ENCODE peak calls at places on chromosomes 5 and 9, in nine cellular contexts. C is neural progenitor cell; Z is ovary; N is PC-9; P is upper lobe of right lung; V is cardiac muscle cell; E is stomach; I is keratinocyte; G is CD8-positive, alpha-beta T cell. F is an unnamed sample.

GRCh38 chr9:114176601-114177295 is 21.4 kb downstream of the COL27A1 start:
- DNase-seq in C (peak), Z (no peak), N (no peak), P (no peak), V (no peak), E (no peak), I (no peak), G (no peak), F (no peak)

GRCh38 chr9:35690447-35691324 is 961 bp upstream of the TPM2 start:
- DNase-seq in C (peak), Z (peak), N (peak), P (peak), V (peak), E (peak), I (no peak), G (peak), F (peak)

GRCh38 chr9:21919377-21920362 is 74.5 kb downstream of the CDKN2A start:
- DNase-seq in C (no peak), Z (no peak), N (peak), P (no peak), V (peak), E (no peak), I (no peak), G (peak), F (no peak)

GRCh38 chr9:28620661-28621060 is 1047.4 kb upstream of the C9orf72 start:
- DNase-seq in C (no peak), Z (no peak), N (no peak), P (no peak), V (no peak), E (no peak), I (no peak), G (no peak), F (no peak)

GRCh38 chr9:93258818-93259489 is 75.0 kb downstream of the WNK2 start:
- DNase-seq in C (no peak), Z (peak), N (no peak), P (peak), V (no peak), E (peak), I (no peak), G (no peak), F (peak)

GRCh38 chr5:108367679-108368334 is 14.1 kb downstream of the FBXL17 start:
- DNase-seq in C (peak), Z (no peak), N (no peak), P (no peak), V (no peak), E (no peak), I (no peak), G (no peak), F (no peak)

GRCh38 chr9:126752376-126752775 is 52.5 kb upstream of the ZBTB43 start:
- DNase-seq in C (no peak), Z (no peak), N (no peak), P (no peak), V (no peak), E (no peak), I (no peak), G (no peak), F (no peak)

GRCh38 chr5:136159457-136159856 is 26.8 kb downstream of the SMAD5 start:
- DNase-seq in C (no peak), Z (no peak), N (no peak), P (no peak), V (peak), E (no peak), I (no peak), G (no peak), F (no peak)

GRCh38 chr9:89505795-89506385 is 8.0 kb upstream of the SEMA4D start:
- DNase-seq in C (peak), Z (peak), N (no peak), P (no peak), V (peak), E (peak), I (no peak), G (no peak), F (no peak)

GRCh38 chr9:96462538-96462937 is 12.6 kb downstream of the HABP4 start:
- DNase-seq in C (peak), Z (no peak), N (no peak), P (no peak), V (no peak), E (no peak), I (no peak), G (no peak), F (no peak)

GRCh38 chr5:93076096-93076495 is 504.9 kb downstream of the NR2F1-AS1 start:
- DNase-seq in C (no peak), Z (no peak), N (no peak), P (no peak), V (peak), E (no peak), I (no peak), G (no peak), F (no peak)

GRCh38 chr5:128684951-128685350 is 146.9 kb upstream of the FBN2 start:
- DNase-seq in C (no peak), Z (no peak), N (no peak), P (no peak), V (peak), E (no peak), I (no peak), G (no peak), F (no peak)

GRCh38 chr9:19155106-19155999 is 28.1 kb upstream of the PLIN2 start:
- DNase-seq in C (no peak), Z (no peak), N (no peak), P (no peak), V (peak), E (no peak), I (no peak), G (no peak), F (no peak)

GRCh38 chr9:114565204-114565603 is 22.4 kb upstream of the ATP6V1G1 start:
- DNase-seq in C (no peak), Z (no peak), N (no peak), P (no peak), V (no peak), E (no peak), I (no peak), G (no peak), F (no peak)

GRCh38 chr5:13339022-13339421 is 605.5 kb downstream of the DNAH5 start:
- DNase-seq in C (no peak), Z (no peak), N (peak), P (no peak), V (no peak), E (no peak), I (no peak), G (no peak), F (no peak)

GRCh38 chr9:118961857-118962256 is 407.4 kb downstream of the BRINP1 start:
- DNase-seq in C (peak), Z (no peak), N (no peak), P (no peak), V (no peak), E (no peak), I (no peak), G (no peak), F (no peak)

GRCh38 chr5:19771174-19771835 is 216.7 kb downstream of the CDH18 start:
- DNase-seq in C (no peak), Z (no peak), N (no peak), P (no peak), V (peak), E (no peak), I (no peak), G (no peak), F (no peak)

GRCh38 chr9:33239922-33240321 is at the start of gene SPINK4:
- DNase-seq in C (no peak), Z (no peak), N (no peak), P (no peak), V (peak), E (peak), I (no peak), G (no peak), F (no peak)

GRCh38 chr5:73902327-73903051 is 276.5 kb downstream of the ARHGEF28 start:
- DNase-seq in C (peak), Z (no peak), N (no peak), P (no peak), V (peak), E (no peak), I (no peak), G (no peak), F (no peak)

GRCh38 chr5:143061161-143061945 is 291.2 kb downstream of the ARHGAP26 start:
- DNase-seq in C (no peak), Z (no peak), N (no peak), P (no peak), V (peak), E (no peak), I (peak), G (no peak), F (no peak)

GRCh38 chr5:62502456-62503101 is 76.0 kb upstream of the LRRC70 start:
- DNase-seq in C (no peak), Z (no peak), N (no peak), P (no peak), V (no peak), E (no peak), I (no peak), G (no peak), F (no peak)

GRCh38 chr9:36995927-36996471 is 38.1 kb downstream of the PAX5 start:
- DNase-seq in C (peak), Z (peak), N (peak), P (peak), V (peak), E (peak), I (no peak), G (peak), F (no peak)

GRCh38 chr5:77452351-77452750 is 39.8 kb downstream of the WDR41 start:
- DNase-seq in C (no peak), Z (no peak), N (no peak), P (no peak), V (no peak), E (no peak), I (no peak), G (no peak), F (no peak)

GRCh38 chr5:80213467-80213866 is 42.4 kb downstream of the SERINC5 start:
- DNase-seq in C (no peak), Z (no peak), N (no peak), P (no peak), V (no peak), E (no peak), I (no peak), G (no peak), F (no peak)

GRCh38 chr5:28084069-28084468 is 1045.7 kb upstream of the CDH9 start:
- DNase-seq in C (no peak), Z (no peak), N (no peak), P (no peak), V (no peak), E (no peak), I (no peak), G (no peak), F (no peak)

GRCh38 chr5:10424124-10424731 is 17.5 kb upstream of the ROPN1L start:
- DNase-seq in C (peak), Z (no peak), N (no peak), P (no peak), V (peak), E (no peak), I (no peak), G (no peak), F (no peak)

GRCh38 chr5:112957970-112958773 is 18.4 kb upstream of the DCP2 start:
- DNase-seq in C (no peak), Z (peak), N (peak), P (peak), V (peak), E (peak), I (no peak), G (no peak), F (peak)

GRCh38 chr9:89873801-89874200 is 269.0 kb downstream of the GADD45G start:
- DNase-seq in C (no peak), Z (peak), N (no peak), P (peak), V (no peak), E (no peak), I (no peak), G (no peak), F (no peak)

GRCh38 chr5:74631088-74631960 is 9.2 kb downstream of the ENC1 start:
- DNase-seq in C (peak), Z (no peak), N (no peak), P (no peak), V (peak), E (no peak), I (no peak), G (peak), F (no peak)

GRCh38 chr9:131403493-131403773 is 9.5 kb downstream of the PRRC2B start:
- DNase-seq in C (no peak), Z (no peak), N (no peak), P (no peak), V (no peak), E (no peak), I (no peak), G (no peak), F (no peak)

GRCh38 chr9:137435980-137436760 is 5.0 kb downstream of the ENTPD8 start:
- DNase-seq in C (no peak), Z (peak), N (peak), P (peak), V (peak), E (peak), I (no peak), G (no peak), F (peak)

GRCh38 chr9:114631166-114631565 is 20.1 kb downstream of the TMEM268 start:
- DNase-seq in C (no peak), Z (no peak), N (no peak), P (no peak), V (no peak), E (no peak), I (no peak), G (no peak), F (no peak)

GRCh38 chr5:1769017-1769640 is 30.5 kb downstream of the MRPL36 start:
- DNase-seq in C (no peak), Z (no peak), N (no peak), P (no peak), V (no peak), E (no peak), I (no peak), G (no peak), F (no peak)

GRCh38 chr5:109322694-109323093 is 87.1 kb downstream of the PJA2 start:
- DNase-seq in C (no peak), Z (no peak), N (no peak), P (no peak), V (no peak), E (no peak), I (no peak), G (no peak), F (no peak)

GRCh38 chr5:160685695-160686094 is 166.3 kb downstream of the ATP10B start:
- DNase-seq in C (peak), Z (no peak), N (no peak), P (no peak), V (no peak), E (no peak), I (no peak), G (no peak), F (no peak)

GRCh38 chr9:109033941-109034700 is 20.8 kb upstream of the CTNNAL1 start:
- DNase-seq in C (no peak), Z (no peak), N (no peak), P (no peak), V (no peak), E (no peak), I (no peak), G (no peak), F (no peak)

GRCh38 chr9:122095010-122095767 is 2.1 kb upstream of the TTLL11 start:
- DNase-seq in C (peak), Z (no peak), N (peak), P (no peak), V (peak), E (peak), I (no peak), G (peak), F (no peak)

GRCh38 chr5:143501176-143501840 is 97.8 kb upstream of the NR3C1 start:
- DNase-seq in C (no peak), Z (no peak), N (no peak), P (no peak), V (no peak), E (no peak), I (no peak), G (no peak), F (no peak)

GRCh38 chr5:120394259-120394658 is 69.8 kb upstream of the PRR16 start:
- DNase-seq in C (no peak), Z (no peak), N (no peak), P (no peak), V (no peak), E (no peak), I (no peak), G (no peak), F (no peak)
- TF ChIP-seq CTCF in C (peak), Z (no peak), N (peak), P (no peak), V (peak), E (no peak), I (no peak), G (no peak), F (no peak)

GRCh38 chr5:33788922-33789321 is 102.9 kb downstream of the ADAMTS12 start:
- DNase-seq in C (no peak), Z (no peak), N (no peak), P (no peak), V (peak), E (no peak), I (peak), G (no peak), F (no peak)
- H3K27ac ChIP-seq in C (no peak), Z (no peak), N (peak), P (no peak), V (no peak), E (no peak), I (peak), G (no peak), F (no peak)

GRCh38 chr9:134389659-134390058 is 63.4 kb downstream of the RXRA start:
- DNase-seq in C (no peak), Z (no peak), N (no peak), P (no peak), V (no peak), E (no peak), I (no peak), G (no peak), F (no peak)
- H3K4me3 ChIP-seq in C (no peak), Z (no peak), N (no peak), P (no peak), V (no peak), E (no peak), I (no peak), G (no peak), F (no peak)

DNA sequence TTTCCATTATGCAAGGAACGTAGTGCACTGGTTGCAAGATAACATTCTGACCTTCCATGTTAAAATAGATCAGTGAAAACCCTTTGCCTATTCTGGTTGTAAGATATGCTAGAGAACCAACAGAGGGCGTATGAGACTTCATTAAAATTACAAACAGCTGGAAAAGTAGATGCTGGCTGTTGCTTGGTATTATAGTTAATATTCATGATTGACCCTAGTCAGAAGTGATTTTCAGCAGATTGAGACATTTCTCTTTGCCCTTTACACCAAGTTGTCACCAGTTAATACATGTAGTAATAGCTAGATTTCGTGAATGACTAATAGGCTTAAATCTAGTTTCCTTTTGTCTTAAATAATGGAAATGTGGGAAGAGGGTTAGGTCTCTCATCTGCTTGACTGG is 13.8 kb upstream of the FGF18 start:
- DNase-seq in C (no peak), Z (no peak), N (no peak), P (no peak), V (peak), E (no peak), I (no peak), G (no peak), F (no peak)
- TF ChIP-seq CTCF in C (peak), Z (no peak), N (peak), P (peak), V (peak), E (no peak), I (no peak), G (peak), F (no peak)

GRCh38 chr5:178404987-178405386 is 172.4 kb upstream of the PHYKPL start:
- DNase-seq in C (no peak), Z (no peak), N (no peak), P (no peak), V (no peak), E (no peak), I (no peak), G (no peak), F (no peak)
- H3K27ac ChIP-seq in C (no peak), Z (no peak), N (no peak), P (no peak), V (no peak), E (no peak), I (no peak), G (no peak), F (no peak)

GRCh38 chr5:139116256-139116655 is 81.9 kb downstream of the SIL1 start:
- DNase-seq in C (no peak), Z (no peak), N (no peak), P (no peak), V (no peak), E (no peak), I (no peak), G (no peak), F (peak)
- H3K4me3 ChIP-seq in C (no peak), Z (no peak), N (no peak), P (no peak), V (no peak), E (no peak), I (no peak), G (no peak), F (no peak)

F was measured in dorsolateral prefrontal cortex.